ENCODE peak calls at places on chromosomes 2 and 18, in five cellular contexts. S is putamen, K is T-helper 2 cell, Z is neuronal stem cell, D is KG1. G is an unnamed sample.

GRCh38 chr18:30381826-30382225 is 660.7 kb downstream of the DSC3 start:
- DNase-seq in Z (no peak), K (no peak), S (no peak), D (no peak), G (no peak)

GRCh38 chr2:114068438-114068837 is 178.5 kb downstream of the ACTR3 start:
- DNase-seq in S (no peak), D (no peak), Z (peak; percentile 24), K (no peak), G (no peak)

GRCh38 chr2:233566141-233566956 is at the start of gene USP40:
- DNase-seq in K (peak; percentile 29), Z (peak; percentile 79), D (peak; percentile 37), S (peak; percentile 85), G (peak; percentile 92)

GRCh38 chr2:70514612-70515055 is 39.0 kb downstream of the TGFA start:
- DNase-seq in K (no peak), D (no peak), S (no peak), Z (no peak), G (no peak)

GRCh38 chr18:79877163-79878091 is 74.0 kb downstream of the SLC66A2 start:
- DNase-seq in S (no peak), D (no peak), K (no peak), Z (no peak), G (no peak)

GRCh38 chr2:219249203-219249980 is 3.7 kb upstream of the TUBA4B start:
- DNase-seq in S (peak; percentile 62), Z (no peak), K (peak; percentile 31), D (no peak), G (peak; percentile 85)

GRCh38 chr2:219358170-219359075 is 25.9 kb upstream of the RESP18 start:
- DNase-seq in K (no peak), D (no peak), Z (no peak), S (no peak), G (no peak)

GRCh38 chr2:12928197-12928596 is 211.5 kb downstream of the TRIB2 start:
- DNase-seq in D (no peak), K (no peak), S (no peak), Z (no peak), G (peak; percentile 65)

GRCh38 chr2:144513388-144514100 is 6.4 kb downstream of the ZEB2 start:
- DNase-seq in S (no peak), D (no peak), K (no peak), Z (no peak), G (peak; percentile 48)

GRCh38 chr2:215218587-215219577 is 80.5 kb upstream of the ABCA12 start:
- DNase-seq in Z (no peak), S (no peak), D (no peak), K (no peak), G (no peak)

GRCh38 chr2:171248205-171248662 is 87.5 kb upstream of the TLK1 start:
- DNase-seq in K (peak; percentile 15), S (no peak), D (peak; percentile 71), Z (no peak), G (no peak)

GRCh38 chr2:68333009-68333408 is 13.3 kb upstream of the CNRIP1 start:
- DNase-seq in D (no peak), K (no peak), Z (no peak), S (no peak), G (no peak)

GRCh38 chr2:6557737-6558136 is 308.0 kb downstream of the CMPK2 start:
- DNase-seq in K (no peak), D (no peak), Z (no peak), S (no peak), G (no peak)

GRCh38 chr18:79639072-79639829 is 40.4 kb upstream of the CTDP1 start:
- DNase-seq in S (no peak), K (no peak), D (no peak), Z (no peak), G (no peak)

GRCh38 chr18:50042611-50043010 is 152.3 kb downstream of the MYO5B start:
- DNase-seq in S (no peak), D (no peak), Z (no peak), K (no peak), G (no peak)

GRCh38 chr2:149271575-149271974 is 58.8 kb upstream of the LYPD6 start:
- DNase-seq in D (no peak), Z (no peak), K (no peak), S (no peak), G (no peak)

GRCh38 chr2:208077286-208077685 is 47.0 kb downstream of the CRYGD start:
- DNase-seq in S (no peak), Z (no peak), K (no peak), D (no peak), G (no peak)

GRCh38 chr2:64202206-64202864 is 58.1 kb upstream of the PELI1 start:
- DNase-seq in D (no peak), K (no peak), S (no peak), Z (no peak), G (peak; percentile 13)

GRCh38 chr2:9112079-9112721 is 94.4 kb upstream of the ASAP2 start:
- DNase-seq in K (no peak), S (no peak), Z (no peak), D (no peak), G (no peak)

GRCh38 chr2:133532919-133533318 is 35.3 kb downstream of the NCKAP5 start:
- DNase-seq in K (no peak), S (no peak), D (no peak), Z (no peak), G (no peak)

GRCh38 chr18:8051388-8051787 is 484.3 kb downstream of the PTPRM start:
- DNase-seq in D (no peak), Z (no peak), S (no peak), K (no peak), G (no peak)

GRCh38 chr18:73962251-73962650 is 185.4 kb downstream of the FBXO15 start:
- DNase-seq in D (no peak), Z (no peak), S (no peak), K (no peak), G (no peak)

GRCh38 chr2:79935046-79935729 is 369.4 kb downstream of the LRRTM1 start:
- DNase-seq in D (no peak), K (no peak), S (no peak), Z (no peak), G (no peak)

GRCh38 chr2:86249843-86250402 is 50.7 kb downstream of the MRPL35 start:
- DNase-seq in Z (no peak), D (no peak), S (no peak), K (no peak), G (no peak)

GRCh38 chr18:31401156-31402025 is 24.8 kb downstream of the DSG4 start:
- DNase-seq in S (no peak), K (no peak), Z (no peak), D (no peak), G (no peak)

GRCh38 chr18:73688851-73689659 is 458.6 kb downstream of the FBXO15 start:
- DNase-seq in Z (peak; percentile 12), D (no peak), K (no peak), S (no peak), G (no peak)

GRCh38 chr18:49562481-49563129 is 748 bp downstream of the LIPG start:
- DNase-seq in Z (no peak), S (no peak), D (no peak), K (no peak), G (peak; percentile 40)

GRCh38 chr2:224638338-224638823 is 53.2 kb upstream of the CUL3 start:
- DNase-seq in K (no peak), S (no peak), Z (no peak), D (no peak), G (no peak)

GRCh38 chr2:219038600-219038999 is 2.7 kb downstream of the CFAP65 start:
- DNase-seq in S (no peak), D (no peak), K (no peak), Z (no peak), G (no peak)

GRCh38 chr18:76613721-76614120 is 118.7 kb upstream of the ZNF516 start:
- DNase-seq in D (no peak), K (no peak), S (no peak), Z (no peak), G (no peak)

GRCh38 chr2:230227216-230227615 is 1.7 kb downstream of the SP140 start:
- DNase-seq in D (no peak), S (no peak), K (no peak), Z (no peak), G (no peak)

GRCh38 chr18:576924-577323 is 3.3 kb upstream of the CETN1 start:
- DNase-seq in K (no peak), S (no peak), D (no peak), Z (no peak), G (no peak)

G was measured in endothelial cell of umbilical vein.